ENCODE peak calls at places on chromosome 10, in eight cellular contexts. K is colonic mucosa, J is choroid plexus epithelial cell, X is lung, B is Peyer's patch, G is foreskin fibroblast, C is GM10248, A is mammary epithelial cell. T is an unnamed sample.
A peak's percentile ranks its signal among the peaks of the same experiment; 100 is the strongest.

GRCh38 chr10:128095753-128096469 is 30.3 kb downstream of the MKI67 start:
- DNase-seq in K (no peak), J (no peak), X (no peak), B (no peak), G (no peak), C (no peak), A (no peak), T (peak; percentile 65)

GRCh38 chr10:98382691-98383101 is 32.3 kb downstream of the PYROXD2 start:
- DNase-seq in K (no peak), J (no peak), X (no peak), B (no peak), G (no peak), C (no peak), A (no peak), T (no peak)

GRCh38 chr10:100186253-100186780 is 488 bp upstream of the ERLIN1 start:
- DNase-seq in K (peak; percentile 56), J (peak; percentile 65), X (peak; percentile 35), B (no peak), G (peak; percentile 30), C (no peak), A (no peak), T (no peak)

GRCh38 chr10:94038024-94038423 is 44.3 kb downstream of the PLCE1 start:
- DNase-seq in K (no peak), J (peak; percentile 38), X (no peak), B (no peak), G (peak; percentile 14), C (no peak), A (no peak), T (no peak)

GRCh38 chr10:12564173-12564572 is 214.8 kb downstream of the CAMK1D start:
- DNase-seq in K (no peak), J (peak; percentile 63), X (no peak), B (no peak), G (no peak), C (no peak), A (peak; percentile 24), T (no peak)

GRCh38 chr10:5453749-5454489 is 41.6 kb downstream of the NET1 start:
- DNase-seq in K (no peak), J (no peak), X (no peak), B (no peak), G (no peak), C (no peak), A (no peak), T (no peak)

GRCh38 chr10:122089343-122090015 is 100.5 kb downstream of the TACC2 start:
- DNase-seq in K (no peak), J (no peak), X (no peak), B (no peak), G (no peak), C (no peak), A (peak; percentile 93), T (no peak)

GRCh38 chr10:24916365-24916764 is 36.0 kb downstream of the PRTFDC1 start:
- DNase-seq in K (no peak), J (no peak), X (no peak), B (no peak), G (no peak), C (no peak), A (no peak), T (no peak)

GRCh38 chr10:29949411-29950011 is 109.9 kb downstream of the JCAD start:
- DNase-seq in K (no peak), J (peak; percentile 94), X (no peak), B (no peak), G (peak; percentile 88), C (no peak), A (peak; percentile 92), T (no peak)

GRCh38 chr10:5033061-5033770 is 29.6 kb upstream of the AKR1C2 start:
- DNase-seq in K (no peak), J (peak; percentile 90), X (no peak), B (no peak), G (peak; percentile 54), C (no peak), A (peak; percentile 87), T (no peak)

GRCh38 chr10:76779163-76779820 is 858.3 kb downstream of the KCNMA1 start:
- DNase-seq in K (no peak), J (peak; percentile 44), X (no peak), B (no peak), G (peak; percentile 35), C (no peak), A (no peak), T (no peak)

GRCh38 chr10:103969857-103970627 is 3.1 kb downstream of the SLK start:
- DNase-seq in K (no peak), J (no peak), X (no peak), B (no peak), G (no peak), C (no peak), A (no peak), T (no peak)

GRCh38 chr10:95312264-95312663 is 21.5 kb upstream of the PDLIM1 start:
- DNase-seq in K (no peak), J (no peak), X (no peak), B (no peak), G (no peak), C (no peak), A (no peak), T (no peak)
- TF ChIP-seq CTCF in K (no peak), J (no peak), X (no peak), B (no peak), G (no peak), C (no peak), A (no peak), T (no peak)

DNA sequence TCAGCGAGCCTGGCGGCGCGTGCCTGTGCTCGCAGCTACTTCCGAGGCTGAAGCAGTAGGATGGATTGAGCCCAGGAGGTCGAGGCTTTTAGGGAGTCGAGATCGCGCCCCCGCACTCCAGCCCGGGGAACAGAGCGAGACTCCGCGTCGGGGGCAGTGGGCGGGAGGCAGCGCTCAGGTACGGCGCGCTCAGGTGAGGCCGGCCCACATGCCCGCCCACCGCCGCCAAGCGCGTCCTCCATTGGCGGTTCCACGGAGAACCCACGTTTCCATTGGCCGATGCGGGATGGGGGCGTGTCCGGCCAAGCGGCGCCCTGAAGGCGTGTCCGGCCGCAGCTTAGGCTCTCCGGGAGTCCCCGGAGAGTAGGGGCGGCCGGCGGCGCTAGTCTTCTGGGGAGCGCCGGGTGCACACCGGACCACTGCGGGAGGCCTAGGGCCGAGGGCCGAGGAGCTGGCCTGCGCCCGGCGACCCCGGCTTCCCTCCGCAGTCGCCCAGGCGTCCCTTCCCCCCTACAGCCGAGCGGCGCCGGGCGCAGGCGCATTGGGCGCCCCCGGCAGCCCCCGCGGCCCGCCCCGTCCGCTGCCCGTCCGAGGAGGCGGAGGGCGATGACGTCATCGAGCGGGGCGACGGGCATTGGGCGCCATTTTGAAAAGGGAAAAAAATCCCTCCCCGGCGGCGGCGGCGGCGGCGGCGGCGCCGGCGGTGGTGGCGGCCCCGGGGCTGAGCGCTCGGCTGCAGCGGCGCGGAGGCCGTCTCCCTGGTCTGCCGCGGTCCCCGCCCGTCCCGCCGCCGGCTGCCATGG is at the start of gene PPP2R2D:
- DNase-seq in K (peak; percentile 96), J (peak; percentile 90), X (peak; percentile 95), B (peak; percentile 98), G (peak; percentile 86), C (peak; percentile 98), A (peak; percentile 95), T (peak; percentile 95)
- TF ChIP-seq CTCF in K (no peak), J (no peak), X (no peak), B (no peak), G (no peak), C (no peak), A (no peak), T (no peak)

DNA sequence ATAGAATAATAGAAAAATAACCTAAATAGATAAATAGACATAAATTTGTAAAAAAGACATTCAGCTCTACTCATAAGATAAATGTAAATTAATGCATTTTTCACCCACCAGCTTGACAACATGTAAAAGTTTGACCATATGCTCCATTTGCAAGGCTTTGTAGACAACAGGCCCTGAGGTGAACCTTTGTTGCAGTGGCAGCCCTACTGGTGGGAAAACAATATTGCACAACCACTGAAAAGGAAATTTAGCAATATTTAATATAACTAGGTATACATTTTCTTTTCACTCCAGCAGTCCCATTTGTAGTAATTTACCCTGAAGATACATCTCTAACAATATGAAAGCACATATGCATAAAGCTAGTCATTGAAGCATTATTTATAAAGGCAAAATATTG is 39.0 kb upstream of the ADRA2A start:
- DNase-seq in K (no peak), J (peak; percentile 20), X (no peak), B (no peak), G (no peak), C (no peak), A (no peak), T (no peak)
- TF ChIP-seq CTCF in K (peak; percentile 15), J (peak; percentile 47), X (no peak), B (no peak), G (no peak), C (no peak), A (no peak), T (peak; percentile 16)

DNA sequence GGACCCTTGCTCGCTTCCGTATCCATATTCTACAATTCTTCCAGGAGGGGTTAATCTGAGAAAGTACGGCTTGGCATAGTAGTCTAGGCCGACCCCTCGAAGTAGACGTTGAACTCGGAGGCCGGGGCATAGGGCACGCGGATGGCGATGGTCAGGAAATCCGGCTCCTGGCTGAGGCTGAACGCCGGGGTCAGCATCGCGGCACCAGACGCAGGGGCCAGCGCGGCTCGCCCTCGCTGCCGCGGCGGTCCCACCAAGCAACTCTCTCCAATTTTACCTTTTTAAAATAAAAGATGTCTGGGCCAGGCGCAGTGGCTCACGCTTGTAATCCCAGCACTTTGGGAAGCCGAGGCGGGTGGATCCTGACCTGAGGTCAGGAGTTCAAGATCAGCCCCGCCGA is 7.3 kb upstream of the SGMS1 start:
- DNase-seq in K (no peak), J (no peak), X (no peak), B (no peak), G (no peak), C (no peak), A (no peak), T (no peak)
- TF ChIP-seq CTCF in K (no peak), J (no peak), X (no peak), B (no peak), G (no peak), C (no peak), A (no peak), T (no peak)

GRCh38 chr10:43865275-43866135 is 216.8 kb upstream of the ZNF32 start:
- DNase-seq in K (no peak), J (no peak), X (peak; percentile 27), B (no peak), G (no peak), C (no peak), A (no peak), T (no peak)
- TF ChIP-seq CTCF in K (no peak), J (no peak), X (no peak), B (no peak), G (no peak), C (no peak), A (no peak), T (no peak)